ENCODE peak calls at places on chromosomes 13 and 19, in six cellular contexts. J is neural progenitor cell, Z is ovary, M is IMR-90, W is ascending aorta, B is Panc1. H is an unnamed sample. For H3K36me3, the result is how much of the 10 kb centered on the place peaks cover.

GRCh38 chr19:38375098-38375493 is 725 bp downstream of the PSMD8 start:
- DNase-seq in J (no peak), Z (no peak), M (peak), W (no peak), B (no peak), H (no peak)

GRCh38 chr13:73715114-73715909 is 418.9 kb downstream of the KLF12 start:
- DNase-seq in J (no peak), Z (no peak), M (no peak), W (no peak), B (no peak), H (no peak)

GRCh38 chr13:107347641-107348369 is 779.9 kb upstream of the ARGLU1 start:
- DNase-seq in J (no peak), Z (no peak), M (no peak), W (no peak), B (no peak), H (no peak)

GRCh38 chr19:28823338-28823961 is 389.5 kb downstream of the UQCRFS1 start:
- DNase-seq in J (peak), Z (no peak), M (no peak), W (no peak), B (no peak), H (no peak)

GRCh38 chr13:81480634-81481033 is 1139.7 kb upstream of the SPRY2 start:
- DNase-seq in J (no peak), Z (no peak), M (no peak), W (no peak), B (no peak), H (no peak)

GRCh38 chr19:46670874-46671273 is 9.9 kb upstream of the DACT3 start:
- DNase-seq in J (no peak), Z (no peak), M (peak), W (no peak), B (no peak), H (no peak)

GRCh38 chr13:28718186-28718537 is 608 bp downstream of the SLC46A3 start:
- DNase-seq in J (no peak), Z (no peak), M (peak), W (no peak), B (no peak), H (no peak)

GRCh38 chr13:110297011-110297410 is 9.9 kb downstream of the COL4A1 start:
- DNase-seq in J (no peak), Z (peak), M (no peak), W (peak), B (no peak), H (no peak)

GRCh38 chr19:2533686-2534085 is 57.8 kb downstream of the GADD45B start:
- DNase-seq in J (no peak), Z (no peak), M (no peak), W (no peak), B (no peak), H (no peak)

GRCh38 chr13:30743319-30744055 is 8.1 kb downstream of the ALOX5AP start:
- DNase-seq in J (no peak), Z (peak), M (peak), W (peak), B (peak), H (peak)

DNA sequence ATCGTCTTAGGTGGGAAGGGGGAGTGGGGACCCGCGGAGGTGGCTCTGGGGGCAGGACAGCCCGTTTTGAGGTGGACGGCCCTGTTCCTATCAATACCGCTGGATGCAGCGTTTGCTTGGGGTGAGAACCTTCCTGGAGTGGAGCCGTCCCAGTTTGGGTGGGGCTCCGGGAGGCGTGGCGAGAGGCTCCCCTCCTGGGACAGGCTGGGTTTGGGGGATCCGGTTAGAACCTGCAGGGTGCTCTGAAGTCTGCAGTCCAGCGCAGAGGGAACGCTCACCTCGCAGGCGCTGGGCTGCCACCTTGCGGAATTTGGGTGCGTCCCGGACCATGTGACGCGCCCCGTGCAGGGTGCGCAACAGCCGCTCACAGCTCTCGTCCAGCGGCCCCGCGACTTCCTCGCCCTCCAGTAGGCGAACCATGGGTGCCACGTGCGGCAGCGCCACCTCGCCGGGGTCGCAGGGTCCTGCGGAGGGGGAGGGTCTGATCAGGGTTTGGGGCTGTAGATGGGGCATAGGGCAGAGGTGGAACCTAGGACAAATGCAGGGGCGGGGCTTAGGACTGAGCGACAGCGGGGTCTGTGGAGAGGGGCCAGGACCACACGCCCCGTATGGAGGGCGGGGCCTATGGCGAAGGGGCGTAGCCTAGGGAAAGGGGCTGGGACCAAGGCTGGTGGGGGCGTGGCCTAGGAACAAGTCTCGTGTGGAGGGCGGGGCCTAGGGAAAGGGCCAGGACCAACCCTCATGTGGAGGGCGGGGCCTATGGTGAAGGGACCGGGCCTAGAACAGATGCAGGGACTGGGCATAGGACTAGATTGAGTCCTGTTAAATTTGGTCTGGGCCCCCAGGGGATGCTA is 13.8 kb downstream of the SH2D3A start:
- DNase-seq in J (peak), Z (peak), M (peak), W (peak), B (peak), H (peak)
- H3K27ac ChIP-seq in J (no peak), Z (peak), M (no peak), W (peak), B (peak), H (no peak)

DNA sequence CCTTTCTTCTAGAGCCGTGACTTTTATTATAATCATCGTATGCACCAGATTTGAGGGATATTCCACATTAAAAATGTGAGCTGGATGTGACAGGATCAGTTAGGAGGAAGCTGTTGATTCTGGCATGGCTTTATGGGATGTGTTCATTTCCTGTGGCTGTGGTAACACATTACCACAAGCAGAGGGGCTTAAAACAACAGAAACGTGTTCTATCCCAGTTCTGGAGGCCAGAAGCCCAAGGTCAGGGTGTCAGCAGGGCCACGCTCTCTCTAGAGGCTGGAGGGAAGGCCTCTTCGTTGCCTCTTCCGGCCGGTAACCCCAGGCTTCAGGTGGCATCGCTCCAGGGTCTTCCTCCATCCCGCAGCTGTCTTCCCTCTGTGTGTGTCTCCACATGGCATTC is 14.5 kb downstream of the MED25 start:
- DNase-seq in J (no peak), Z (no peak), M (no peak), W (no peak), B (no peak), H (no peak)
- H3K36me3 ChIP-seq in J (under half), Z (under half), M (half or more), W (half or more), B (under half), H (half or more)

DNA sequence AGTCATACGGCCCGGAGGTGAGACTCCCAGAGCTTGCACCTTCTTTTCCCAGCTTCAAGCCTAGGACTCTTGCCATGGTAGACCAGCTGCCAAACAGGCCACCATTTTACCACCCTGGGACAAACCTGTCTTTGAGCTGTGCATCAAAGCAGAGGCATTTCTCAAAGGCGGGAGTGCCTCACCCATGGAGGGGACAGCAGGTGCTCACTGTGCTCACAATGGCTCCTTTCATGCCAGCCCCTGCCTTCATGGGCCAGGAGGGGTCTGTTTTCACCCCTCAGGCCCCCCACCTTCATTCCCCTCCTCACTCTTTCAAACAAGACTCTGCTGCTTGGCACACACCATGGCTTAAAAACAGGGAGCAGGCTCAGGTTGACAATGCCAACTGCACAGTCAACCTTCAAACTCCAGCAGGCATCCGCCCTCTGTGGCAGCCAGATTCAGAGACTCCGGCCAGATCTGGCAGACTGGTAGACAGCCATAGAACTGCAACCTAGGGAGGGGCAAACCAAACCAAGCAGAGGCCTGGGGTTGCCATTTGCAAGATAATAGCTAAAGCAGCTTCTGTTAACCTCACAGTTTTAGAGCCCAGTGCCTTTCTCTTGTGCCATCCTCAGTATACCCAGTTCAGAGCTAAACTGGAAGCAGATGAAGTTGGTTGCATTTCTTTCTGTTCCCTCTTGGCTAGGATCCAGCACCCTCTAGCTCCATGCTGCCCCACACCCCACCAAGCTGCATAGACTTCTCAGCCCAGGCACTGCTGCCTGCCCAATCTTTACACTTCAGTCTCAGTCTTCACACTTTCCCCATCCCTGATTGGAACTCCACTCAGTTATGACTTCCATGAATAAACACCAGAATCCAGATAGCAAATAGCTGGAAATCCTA is 93.9 kb upstream of the SPATA13 start:
- DNase-seq in J (no peak), Z (no peak), M (no peak), W (no peak), B (no peak), H (no peak)
- TF ChIP-seq CTCF in J (no peak), Z (no peak), M (no peak), W (no peak), B (no peak), H (no peak)

DNA sequence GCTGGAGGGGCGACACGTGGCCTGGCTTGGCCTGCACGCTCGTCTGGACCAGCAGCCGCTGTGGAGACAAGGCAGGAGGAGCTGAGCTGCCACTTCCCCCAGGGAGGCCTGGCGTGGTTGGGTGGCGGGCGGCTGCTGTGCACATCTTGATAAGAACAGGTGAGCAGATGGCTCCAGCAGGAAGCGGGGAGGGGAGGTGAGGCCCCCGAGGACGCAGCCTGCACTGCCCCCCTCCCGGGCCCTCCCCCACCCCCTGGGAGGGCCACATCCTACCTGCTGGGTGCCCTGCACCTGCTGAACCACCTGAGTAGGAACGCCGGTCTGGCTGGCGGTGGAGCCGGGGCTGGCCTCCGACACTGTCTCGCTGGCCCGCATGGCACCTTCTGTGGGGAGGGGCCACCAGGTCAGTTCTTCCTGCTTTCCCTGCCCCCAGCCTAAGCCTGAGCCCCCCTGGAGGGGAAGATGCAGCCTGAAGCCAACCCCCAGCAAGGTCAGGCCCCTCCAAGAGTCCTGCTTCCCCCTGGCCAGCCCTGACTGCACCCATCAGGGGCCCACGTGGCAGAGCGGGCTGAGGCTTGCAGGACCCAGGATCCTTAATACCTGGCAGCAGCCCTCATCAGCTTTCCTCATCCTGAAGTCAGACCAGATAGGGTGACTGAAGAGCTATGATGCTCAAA is 22.8 kb downstream of the RFX1 start:
- DNase-seq in J (no peak), Z (no peak), M (no peak), W (no peak), B (no peak), H (no peak)
- H3K27ac ChIP-seq in J (no peak), Z (no peak), M (no peak), W (no peak), B (no peak), H (no peak)

GRCh38 chr19:1093811-1094553 is 1.2 kb downstream of the POLR2E start:
- DNase-seq in J (no peak), Z (peak), M (no peak), W (no peak), B (no peak), H (no peak)
- H3K36me3 ChIP-seq in J (under half), Z (under half), M (under half), W (under half), B (under half), H (under half)

H was measured in brain microvascular endothelial cell.